ENCODE peak calls at places on chromosome X, in four cellular contexts. One of them, this sample, is unnamed.

GRCh38 chrX:96435636-96436035 is 249.0 kb upstream of the DIAPH2 start:
- DNase-seq in esophagus squamous epithelium: no peak
- DNase-seq in HS-5: peak; percentile 3
- DNase-seq in A172: no peak
- DNase-seq in this sample: no peak

GRCh38 chrX:40015693-40016092 is 82.1 kb downstream of the BCOR start:
- DNase-seq in esophagus squamous epithelium: no peak
- DNase-seq in HS-5: no peak
- DNase-seq in A172: no peak
- DNase-seq in this sample: no peak

GRCh38 chrX:44494357-44494756 is 48.3 kb downstream of the FUNDC1 start:
- DNase-seq in esophagus squamous epithelium: no peak
- DNase-seq in HS-5: no peak
- DNase-seq in A172: no peak
- DNase-seq in this sample: no peak

GRCh38 chrX:42673411-42673810 is 104.6 kb downstream of the PPP1R2C start:
- DNase-seq in esophagus squamous epithelium: no peak
- DNase-seq in HS-5: no peak
- DNase-seq in A172: no peak
- DNase-seq in this sample: no peak

GRCh38 chrX:545488-545887 is 85.1 kb upstream of the SHOX start:
- DNase-seq in esophagus squamous epithelium: no peak
- DNase-seq in HS-5: no peak
- DNase-seq in A172: peak; percentile 78
- DNase-seq in this sample: no peak

GRCh38 chrX:22314692-22315091 is 42.0 kb downstream of the CBLL2 start:
- DNase-seq in esophagus squamous epithelium: no peak
- DNase-seq in HS-5: no peak
- DNase-seq in A172: peak; percentile 84
- DNase-seq in this sample: no peak

GRCh38 chrX:40127052-40127451 is 29.3 kb upstream of the BCOR start:
- DNase-seq in esophagus squamous epithelium: no peak
- DNase-seq in HS-5: no peak
- DNase-seq in A172: no peak
- DNase-seq in this sample: no peak

GRCh38 chrX:54494166-54494969 is 1.7 kb downstream of the FGD1 start:
- DNase-seq in esophagus squamous epithelium: no peak
- DNase-seq in HS-5: no peak
- DNase-seq in A172: no peak
- DNase-seq in this sample: no peak

GRCh38 chrX:15866141-15866540 is 11.5 kb upstream of the AP1S2 start:
- DNase-seq in esophagus squamous epithelium: no peak
- DNase-seq in HS-5: no peak
- DNase-seq in A172: no peak
- DNase-seq in this sample: no peak

GRCh38 chrX:103918050-103918449 is 44.4 kb upstream of the TMSB15B start:
- DNase-seq in esophagus squamous epithelium: no peak
- DNase-seq in HS-5: peak; percentile 26
- DNase-seq in A172: peak; percentile 48
- DNase-seq in this sample: peak; percentile 28

GRCh38 chrX:11261260-11261659 is 32.0 kb upstream of the AMELX start:
- DNase-seq in esophagus squamous epithelium: no peak
- DNase-seq in HS-5: peak; percentile 40
- DNase-seq in A172: peak; percentile 70
- DNase-seq in this sample: no peak

GRCh38 chrX:63713510-63713909 is 71.5 kb downstream of the ARHGEF9 start:
- DNase-seq in esophagus squamous epithelium: no peak
- DNase-seq in HS-5: no peak
- DNase-seq in A172: no peak
- DNase-seq in this sample: no peak

GRCh38 chrX:154597221-154597620 is 12.3 kb downstream of the CTAG1A start:
- DNase-seq in esophagus squamous epithelium: no peak
- DNase-seq in HS-5: no peak
- DNase-seq in A172: no peak
- DNase-seq in this sample: no peak

GRCh38 chrX:107676559-107677378 is 48.5 kb downstream of the PRPS1 start:
- DNase-seq in esophagus squamous epithelium: peak; percentile 20
- DNase-seq in HS-5: peak; percentile 48
- DNase-seq in A172: peak; percentile 46
- DNase-seq in this sample: peak; percentile 93

GRCh38 chrX:1464282-1465131 is 11.8 kb upstream of the ASMTL start:
- DNase-seq in esophagus squamous epithelium: no peak
- DNase-seq in HS-5: no peak
- DNase-seq in A172: no peak
- DNase-seq in this sample: no peak

GRCh38 chrX:146278381-146278780 is 460.8 kb downstream of the SLITRK2 start:
- DNase-seq in esophagus squamous epithelium: no peak
- DNase-seq in HS-5: no peak
- DNase-seq in A172: peak; percentile 4
- DNase-seq in this sample: no peak

GRCh38 chrX:133909888-133910287 is 75.5 kb downstream of the GPC3 start:
- DNase-seq in esophagus squamous epithelium: no peak
- DNase-seq in HS-5: no peak
- DNase-seq in A172: no peak
- DNase-seq in this sample: no peak

GRCh38 chrX:9955506-9955905 is 11.7 kb upstream of the CLDN34 start:
- DNase-seq in esophagus squamous epithelium: no peak
- DNase-seq in HS-5: peak; percentile 3
- DNase-seq in A172: no peak
- DNase-seq in this sample: no peak

GRCh38 chrX:1418901-1419544 is 27.1 kb upstream of the SLC25A6 start:
- DNase-seq in esophagus squamous epithelium: no peak
- DNase-seq in HS-5: no peak
- DNase-seq in A172: no peak
- DNase-seq in this sample: no peak

GRCh38 chrX:65451663-65452062 is 82.9 kb downstream of the LAS1L start:
- DNase-seq in esophagus squamous epithelium: no peak
- DNase-seq in HS-5: no peak
- DNase-seq in A172: peak; percentile 4
- DNase-seq in this sample: no peak

GRCh38 chrX:41604154-41604553 is 84.6 kb upstream of the GPR34 start:
- DNase-seq in esophagus squamous epithelium: no peak
- DNase-seq in HS-5: no peak
- DNase-seq in A172: no peak
- DNase-seq in this sample: no peak

This sample was measured in psoas muscle.